ENCODE peak calls at places on chromosomes 6 and 20, in seven cellular contexts. R is PC-9, T is cardiac muscle cell, P is IMR-90, I is RWPE1, K is B cell, L is endothelial cell. A is an unnamed sample.

GRCh38 chr6:142207265-142207877 is 60.3 kb downstream of the VTA1 start:
- DNase-seq in K (no peak), L (peak), I (peak), P (peak), T (peak), R (no peak), A (peak)

GRCh38 chr6:112222111-112222726 is 32.1 kb downstream of the LAMA4 start:
- DNase-seq in R (peak), I (no peak), P (peak), K (no peak), L (no peak), T (peak), A (no peak)

GRCh38 chr6:161272600-161273355 is 1.1 kb downstream of the AGPAT4 start:
- DNase-seq in K (no peak), L (peak), I (peak), R (no peak), T (peak), P (peak), A (no peak)

GRCh38 chr6:156910938-156911337 is 133.8 kb downstream of the ARID1B start:
- DNase-seq in R (no peak), T (no peak), P (no peak), L (no peak), I (no peak), K (no peak), A (no peak)

GRCh38 chr20:63939061-63939935 is 16.9 kb downstream of the UCKL1 start:
- DNase-seq in L (peak), T (no peak), R (no peak), P (no peak), I (no peak), K (no peak), A (no peak)

GRCh38 chr6:167826230-167827061 is at the start of gene AFDN:
- DNase-seq in I (peak), R (no peak), L (peak), K (peak), T (peak), P (peak), A (peak)

GRCh38 chr20:46559685-46560440 is 9.4 kb upstream of the OCSTAMP start:
- DNase-seq in P (no peak), L (no peak), K (no peak), T (peak), R (no peak), I (no peak), A (no peak)

GRCh38 chr6:167643223-167643622 is 183.5 kb upstream of the AFDN start:
- DNase-seq in T (no peak), R (no peak), L (no peak), P (no peak), K (no peak), I (no peak), A (no peak)

GRCh38 chr6:168648730-168649129 is 207.7 kb downstream of the SMOC2 start:
- DNase-seq in R (no peak), P (no peak), T (no peak), K (no peak), I (no peak), L (no peak), A (no peak)

GRCh38 chr6:133504761-133505160 is 263.6 kb downstream of the EYA4 start:
- DNase-seq in L (no peak), K (no peak), I (no peak), R (no peak), T (peak), P (no peak), A (no peak)

GRCh38 chr20:8271727-8272126 is 139.7 kb downstream of the PLCB1 start:
- DNase-seq in L (no peak), K (no peak), P (peak), I (no peak), T (peak), R (no peak), A (no peak)

GRCh38 chr6:120871416-120872261 is 462.6 kb downstream of the TBC1D32 start:
- DNase-seq in L (no peak), T (no peak), K (no peak), R (no peak), P (no peak), I (no peak), A (no peak)

GRCh38 chr20:48789781-48790544 is 37.8 kb downstream of the PREX1 start:
- DNase-seq in K (no peak), R (peak), L (no peak), I (no peak), T (no peak), P (no peak), A (no peak)

GRCh38 chr20:48789185-48789668 is 38.6 kb downstream of the PREX1 start:
- DNase-seq in K (no peak), R (no peak), T (no peak), I (no peak), L (no peak), P (no peak), A (peak)

GRCh38 chr20:48791666-48792071 is 36.1 kb downstream of the PREX1 start:
- DNase-seq in K (no peak), L (no peak), T (peak), P (peak), I (no peak), R (peak), A (no peak)

GRCh38 chr20:48788486-48789072 is 39.2 kb downstream of the PREX1 start:
- DNase-seq in K (peak), T (no peak), R (peak), L (no peak), P (no peak), I (no peak), A (peak)

GRCh38 chr20:48791014-48791413 is 36.8 kb downstream of the PREX1 start:
- DNase-seq in R (peak), I (no peak), K (no peak), P (no peak), T (peak), L (no peak), A (no peak)
- TF ChIP-seq CTCF in R (no peak), I (no peak), K (peak), P (no peak), T (no peak), L (no peak), A (no peak)

DNA sequence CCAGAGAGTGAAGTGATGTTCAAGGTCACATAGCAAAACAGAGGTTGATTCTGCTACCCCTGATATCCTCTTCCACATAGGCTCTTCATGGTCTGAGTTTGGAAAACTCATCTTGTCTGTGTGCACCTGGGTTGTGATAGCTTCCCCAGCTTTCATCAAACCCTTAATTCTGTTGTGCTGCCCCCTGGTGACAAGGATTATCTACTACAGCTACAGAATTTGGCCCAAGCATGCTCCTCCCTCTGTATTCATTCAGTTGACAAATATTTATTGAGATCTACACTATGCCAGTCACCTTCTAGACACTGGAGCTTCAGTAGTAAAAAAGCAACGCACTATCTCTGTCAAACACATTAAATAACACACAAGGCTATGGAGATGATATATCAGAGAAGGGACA is 50.4 kb downstream of the SMPDL3A start:
- DNase-seq in R (peak), K (peak), P (peak), L (peak), I (peak), T (peak), A (peak)
- TF ChIP-seq CTCF in R (peak), K (peak), P (peak), L (peak), I (peak), T (peak), A (peak)

DNA sequence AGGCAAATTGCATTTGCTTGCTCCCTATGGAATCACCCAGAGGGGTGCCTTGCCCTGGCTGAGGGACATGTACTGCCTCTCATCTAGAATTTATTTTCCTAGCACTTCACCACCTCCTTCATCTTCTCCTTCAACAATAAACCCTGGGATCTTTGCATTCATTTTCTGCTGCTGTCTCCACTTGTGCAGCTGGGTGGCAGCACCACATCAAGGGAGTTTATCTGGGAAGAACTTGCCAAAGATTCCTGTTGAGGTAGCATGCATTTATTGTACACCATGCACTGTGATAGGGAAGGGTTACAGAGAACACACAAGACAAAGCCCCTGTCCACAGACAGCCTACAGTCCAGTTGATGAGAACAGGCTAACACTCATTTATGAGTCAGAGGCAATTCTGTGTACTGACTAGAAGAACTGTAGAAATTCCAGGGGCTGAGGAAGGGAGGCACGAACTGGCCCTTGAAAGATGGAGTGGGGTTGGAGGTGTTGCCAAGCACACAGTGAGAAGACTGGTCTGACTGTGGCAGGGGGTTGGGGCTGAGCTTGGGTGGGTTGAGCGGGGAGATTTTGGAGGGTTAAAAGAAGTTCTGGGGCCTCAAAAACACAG is 17.5 kb downstream of the C20orf173 start:
- DNase-seq in R (no peak), L (peak), I (peak), P (peak), K (no peak), T (peak), A (no peak)
- TF ChIP-seq CTCF in R (peak), L (peak), I (peak), P (peak), K (no peak), T (peak), A (no peak)

GRCh38 chr20:24784607-24785006 is 164.5 kb upstream of the CST7 start:
- DNase-seq in L (no peak), K (no peak), I (no peak), P (no peak), T (no peak), R (no peak), A (no peak)

GRCh38 chr20:24782221-24782620 is 166.8 kb upstream of the CST7 start:
- DNase-seq in R (no peak), K (no peak), I (no peak), T (no peak), L (no peak), P (no peak), A (no peak)

GRCh38 chr20:24781061-24781980 is 167.7 kb upstream of the CST7 start:
- DNase-seq in L (peak), R (no peak), T (peak), I (peak), K (peak), P (peak), A (peak)

GRCh38 chr20:24783631-24784492 is 165.2 kb upstream of the CST7 start:
- DNase-seq in T (no peak), R (no peak), L (peak), P (no peak), I (no peak), K (peak), A (peak)

DNA sequence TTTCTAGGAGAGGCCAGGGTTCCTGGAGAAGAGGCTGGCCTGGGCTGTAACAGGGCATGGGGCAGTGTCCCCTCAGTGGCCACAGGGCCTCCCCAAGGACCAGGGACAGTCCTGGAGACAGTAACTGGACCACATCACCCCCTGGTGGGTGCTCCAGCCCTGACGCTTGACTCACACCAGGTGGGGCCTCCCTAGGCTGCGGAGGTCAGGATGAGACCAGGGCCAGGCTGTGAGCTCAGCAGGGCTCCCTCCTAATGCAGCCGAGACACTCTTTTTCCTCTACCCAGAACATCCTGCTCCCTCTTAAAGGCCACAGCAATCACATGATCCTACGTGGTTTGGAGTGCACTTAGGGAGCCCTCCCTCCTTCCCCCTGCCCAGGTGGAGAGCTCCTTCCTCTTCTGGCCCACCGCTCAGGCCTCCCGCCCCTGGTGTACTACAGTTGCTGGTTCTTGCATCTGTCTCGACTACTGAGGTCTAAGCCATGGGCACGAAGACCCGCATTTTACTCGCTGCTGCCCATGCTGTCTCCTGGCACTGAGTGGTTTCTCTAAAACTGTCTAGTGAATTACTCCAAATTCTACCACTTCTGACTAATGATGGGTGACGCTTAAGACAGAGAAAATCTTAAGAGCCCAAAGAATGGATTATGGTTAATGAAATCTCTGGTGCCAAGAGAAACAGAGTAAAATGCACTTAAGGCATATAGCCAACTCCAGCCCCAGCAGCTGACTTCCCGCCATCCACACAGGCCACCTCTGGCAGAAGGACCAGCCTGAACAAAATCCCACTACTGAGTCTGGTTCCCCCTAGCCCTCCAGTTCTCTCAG is 166.1 kb upstream of the CST7 start:
- DNase-seq in P (no peak), T (no peak), I (no peak), L (peak), K (no peak), R (no peak), A (peak)
- TF ChIP-seq CTCF in P (peak), T (no peak), I (no peak), L (no peak), K (no peak), R (no peak), A (no peak)

A was measured in activated CD8-positive, alpha-beta T cell treated with anti-CD3 and anti-CD28 coated beads for 36 hours.